ENCODE peak calls at places on chromosomes 7 and 10, in five cellular contexts. E is kidney, B is lung, N is cardiac muscle cell, W is psoas muscle. F is an unnamed sample. For H3K4me1, the result is how much of the 10 kb centered on the place peaks cover.

GRCh38 chr10:69875856-69876255 is 74.2 kb downstream of the COL13A1 start:
- DNase-seq in W (peak), B (no peak), N (no peak), E (no peak), F (no peak)

GRCh38 chr10:25966846-25967245 is 32.8 kb downstream of the MYO3A start:
- DNase-seq in W (no peak), E (no peak), N (no peak), B (no peak), F (no peak)

GRCh38 chr10:31314256-31315183 is 4.5 kb upstream of the ZEB1 start:
- DNase-seq in W (no peak), B (no peak), E (peak), N (peak), F (no peak)

GRCh38 chr7:30543815-30544525 is 39.3 kb upstream of the GGCT start:
- DNase-seq in E (no peak), W (no peak), N (no peak), B (no peak), F (no peak)

GRCh38 chr10:79209340-79209739 is 137.9 kb upstream of the PPIF start:
- DNase-seq in N (no peak), E (no peak), B (no peak), W (no peak), F (no peak)

GRCh38 chr7:39527951-39528350 is 38.3 kb upstream of the YAE1 start:
- DNase-seq in W (no peak), N (no peak), E (no peak), B (no peak), F (no peak)

GRCh38 chr10:121378402-121378801 is 219.8 kb downstream of the FGFR2 start:
- DNase-seq in N (no peak), B (no peak), E (no peak), W (no peak), F (no peak)

GRCh38 chr10:3906511-3907111 is 121.6 kb upstream of the KLF6 start:
- DNase-seq in E (no peak), N (no peak), W (peak), B (no peak), F (peak)

GRCh38 chr10:68348265-68348741 is 15.6 kb upstream of the PBLD start:
- DNase-seq in N (peak), W (no peak), B (no peak), E (no peak), F (peak)

GRCh38 chr10:48605264-48605615 is 367 bp upstream of the ARHGAP22 start:
- DNase-seq in N (no peak), E (no peak), W (no peak), B (no peak), F (no peak)

DNA sequence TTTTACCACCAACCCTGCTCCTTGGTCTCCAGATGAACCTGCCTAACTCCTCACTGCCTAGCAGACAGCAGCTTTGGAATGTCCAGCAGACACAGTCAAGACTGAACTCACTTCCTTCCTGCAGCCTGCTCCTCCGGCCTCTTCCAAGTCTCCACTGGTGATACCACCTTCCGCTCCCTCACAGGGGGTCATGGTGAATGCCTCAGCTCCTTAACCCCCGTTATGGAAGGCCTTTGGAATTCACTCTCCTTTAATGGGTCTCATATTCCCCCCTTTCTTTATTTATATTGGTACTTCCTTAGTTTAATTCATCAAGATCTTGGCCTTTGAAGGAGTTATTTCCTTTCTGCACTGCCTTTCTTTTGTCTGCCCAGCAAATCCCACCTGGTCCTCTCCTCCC is 44.9 kb upstream of the ZNF32 start:
- DNase-seq in B (no peak), W (no peak), N (no peak), E (no peak), F (no peak)
- H3K27ac ChIP-seq in B (no peak), W (no peak), N (no peak), E (no peak), F (no peak)

GRCh38 chr7:55250313-55250712 is 114.8 kb upstream of the LANCL2 start:
- DNase-seq in E (no peak), N (peak), W (no peak), B (no peak), F (peak)
- TF ChIP-seq CTCF in E (peak), N (peak), W (no peak), B (no peak), F (no peak)

GRCh38 chr10:17662193-17663138 is 18.5 kb downstream of the STAM start:
- DNase-seq in W (no peak), B (no peak), E (no peak), N (no peak), F (no peak)

GRCh38 chr10:17657116-17657500 is 13.2 kb downstream of the STAM start:
- DNase-seq in N (no peak), W (no peak), B (no peak), E (no peak), F (no peak)

GRCh38 chr10:17660921-17661320 is 17.0 kb downstream of the STAM start:
- DNase-seq in E (no peak), N (no peak), W (no peak), B (no peak), F (no peak)

GRCh38 chr10:17661510-17661909 is 17.6 kb downstream of the STAM start:
- DNase-seq in N (no peak), B (no peak), E (no peak), W (no peak), F (no peak)

GRCh38 chr10:17659328-17659727 is 15.4 kb downstream of the STAM start:
- DNase-seq in B (no peak), N (no peak), W (no peak), E (no peak), F (no peak)
- H3K4me1 ChIP-seq in B (under half), N (under half), W (under half), E (under half), F (under half)

GRCh38 chr7:127933116-127933515 is 98.1 kb downstream of the LRRC4 start:
- DNase-seq in E (no peak), W (no peak), N (no peak), B (no peak), F (no peak)

GRCh38 chr7:127935847-127936376 is 95.3 kb downstream of the LRRC4 start:
- DNase-seq in B (no peak), N (no peak), E (peak), W (no peak), F (no peak)

GRCh38 chr7:127932496-127932895 is 98.7 kb downstream of the LRRC4 start:
- DNase-seq in E (no peak), W (no peak), N (no peak), B (no peak), F (no peak)

GRCh38 chr7:127937066-127937680 is 94.1 kb downstream of the LRRC4 start:
- DNase-seq in E (no peak), W (no peak), N (no peak), B (no peak), F (no peak)

DNA sequence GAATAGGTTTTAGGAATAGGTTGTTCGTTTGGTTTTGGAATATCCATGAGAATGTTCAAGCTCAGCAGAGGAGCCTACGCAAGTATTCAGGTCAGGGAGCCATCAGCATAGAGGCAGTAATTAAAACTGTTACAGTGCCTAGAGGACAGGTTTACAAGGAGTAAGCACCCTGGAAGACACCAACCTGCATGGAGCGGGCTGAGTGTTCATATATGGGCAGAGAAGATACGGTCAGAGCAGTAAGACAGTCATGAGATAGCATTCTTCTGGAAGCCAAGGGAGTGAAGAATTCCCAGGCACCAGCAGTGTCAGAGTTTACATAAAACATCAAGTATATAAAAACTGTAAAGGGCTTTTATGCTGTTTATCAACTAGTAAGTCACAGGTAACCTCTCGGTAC is 96.5 kb downstream of the LRRC4 start:
- DNase-seq in W (no peak), E (no peak), N (no peak), B (no peak), F (no peak)
- H3K27ac ChIP-seq in W (no peak), E (no peak), N (no peak), B (no peak), F (no peak)

GRCh38 chr7:23072916-23073315 is 32.7 kb upstream of the KLHL7 start:
- DNase-seq in W (no peak), E (no peak), N (peak), B (no peak), F (no peak)
- TF ChIP-seq CTCF in W (no peak), E (no peak), N (peak), B (no peak), F (no peak)